ENCODE peak calls at places on chromosome 9, in seven cellular contexts. X is IMR-90, B is GM12878, T is HepG2, I is K562, Y is endothelial cell of umbilical vein, G is H1. H is an unnamed sample.

GRCh38 chr9:6973089-6973488 is 215.3 kb downstream of the KDM4C start:
- DNase-seq in B (no peak), Y (no peak), T (no peak), G (no peak), I (no peak), X (no peak), H (no peak)

GRCh38 chr9:99998266-99998665 is 91.8 kb downstream of the STX17 start:
- DNase-seq in Y (no peak), T (no peak), X (no peak), I (no peak), B (no peak), G (peak; percentile 49), H (no peak)

GRCh38 chr9:99269429-99269828 is 47.3 kb downstream of the SEC61B start:
- DNase-seq in Y (peak; percentile 74), T (no peak), B (no peak), X (peak; percentile 85), G (no peak), I (no peak), H (no peak)

GRCh38 chr9:94922098-94922607 is 195.7 kb downstream of the AOPEP start:
- DNase-seq in T (peak; percentile 91), Y (peak; percentile 78), X (peak; percentile 98), I (no peak), G (no peak), B (no peak), H (no peak)

GRCh38 chr9:93052791-93053540 is 5.5 kb upstream of the SUSD3 start:
- DNase-seq in I (no peak), X (no peak), Y (no peak), B (no peak), T (no peak), G (peak; percentile 61), H (no peak)

GRCh38 chr9:6214451-6214850 is 1.2 kb upstream of the IL33 start:
- DNase-seq in X (peak; percentile 17), B (no peak), Y (no peak), G (no peak), T (no peak), I (no peak), H (no peak)

GRCh38 chr9:16726718-16727451 is 143.6 kb downstream of the BNC2 start:
- DNase-seq in I (no peak), Y (peak; percentile 84), B (no peak), G (peak; percentile 86), T (no peak), X (peak; percentile 83), H (no peak)

GRCh38 chr9:71819115-71819739 is 50.9 kb upstream of the CEMIP2 start:
- DNase-seq in X (peak; percentile 39), Y (peak; percentile 35), T (peak; percentile 16), B (no peak), G (no peak), I (peak; percentile 19), H (peak; percentile 10)

GRCh38 chr9:134178781-134179551 is 14.6 kb upstream of the RNU6ATAC start:
- DNase-seq in T (no peak), I (no peak), G (no peak), B (no peak), X (no peak), Y (peak; percentile 35), H (no peak)

GRCh38 chr9:93577045-93577939 is 908 bp downstream of the PHF2 start:
- DNase-seq in I (peak; percentile 69), Y (peak; percentile 24), X (no peak), B (no peak), G (no peak), T (no peak), H (no peak)

GRCh38 chr9:109109962-109110325 is 9.8 kb downstream of the TMEM245 start:
- DNase-seq in G (no peak), X (no peak), T (peak; percentile 60), B (no peak), I (no peak), Y (peak; percentile 36), H (no peak)

GRCh38 chr9:127976498-127976897 is 4.3 kb downstream of the EEIG1 start:
- DNase-seq in T (no peak), B (no peak), I (no peak), G (no peak), Y (no peak), X (no peak), H (no peak)
- TF ChIP-seq POLR2A in T (no peak), B (no peak), I (no peak), G (no peak), Y (no peak), X (no peak), H (no peak)

GRCh38 chr9:85897853-85898252 is 43.1 kb upstream of the NAA35 start:
- DNase-seq in G (no peak), X (no peak), B (no peak), Y (no peak), I (no peak), T (no peak), H (no peak)

GRCh38 chr9:85895685-85896084 is 45.3 kb upstream of the NAA35 start:
- DNase-seq in X (no peak), B (no peak), T (no peak), Y (no peak), I (no peak), G (no peak), H (no peak)

GRCh38 chr9:85899388-85899787 is 41.6 kb upstream of the NAA35 start:
- DNase-seq in G (no peak), Y (no peak), I (no peak), T (no peak), B (no peak), X (no peak), H (no peak)

GRCh38 chr9:85898288-85898802 is 42.6 kb upstream of the NAA35 start:
- DNase-seq in T (no peak), X (no peak), I (no peak), Y (no peak), B (no peak), G (no peak), H (no peak)

DNA sequence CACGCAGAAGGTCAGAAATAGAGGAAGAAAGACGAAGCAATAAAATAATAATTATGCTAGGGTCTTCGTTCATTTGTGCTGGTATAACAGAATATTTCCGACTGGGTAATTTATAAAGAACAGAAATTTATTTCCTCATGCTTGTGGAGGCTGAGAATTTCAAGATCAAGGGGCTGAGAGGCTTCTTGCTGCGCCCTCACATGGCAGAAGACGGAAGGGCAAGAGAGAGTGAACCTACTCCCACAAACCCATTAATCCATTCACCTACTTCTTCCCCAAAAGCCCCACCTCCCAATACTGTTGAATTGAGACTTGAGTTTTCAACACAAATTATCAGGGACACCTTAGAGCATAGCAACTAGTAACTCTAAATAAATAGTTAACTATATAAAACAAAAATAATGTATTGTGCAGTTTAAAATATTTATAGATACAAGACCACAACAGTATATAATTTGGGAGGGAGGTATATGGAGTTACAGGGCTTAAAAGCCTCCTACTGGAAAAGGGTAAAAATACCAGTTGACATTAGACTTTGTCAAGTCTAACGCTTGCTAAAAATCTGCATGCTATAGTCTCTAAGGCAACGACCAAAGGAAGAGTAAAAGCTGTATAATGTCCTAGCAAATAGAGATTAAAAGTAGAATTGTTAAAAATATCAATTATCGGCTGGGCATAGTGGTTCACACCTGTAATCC is 40.3 kb upstream of the NAA35 start:
- DNase-seq in B (no peak), X (peak; percentile 36), G (peak; percentile 90), I (peak; percentile 13), T (no peak), Y (peak; percentile 54), H (peak; percentile 37)
- H2AFZ ChIP-seq in B (no peak overlapping the region), X (no peak overlapping the region), G (no peak overlapping the region), I (no peak overlapping the region), T (no peak overlapping the region), Y (no peak overlapping the region), H (peak overlapping the region; percentile 80)

GRCh38 chr9:18989097-18989496 is 43.9 kb downstream of the SAXO1 start:
- DNase-seq in T (no peak), I (no peak), X (no peak), G (no peak), Y (no peak), B (no peak), H (no peak)

GRCh38 chr9:18982246-18982589 is 50.8 kb downstream of the SAXO1 start:
- DNase-seq in I (no peak), Y (no peak), G (no peak), T (no peak), X (no peak), B (no peak), H (no peak)

GRCh38 chr9:18981471-18982245 is 51.4 kb downstream of the SAXO1 start:
- DNase-seq in B (no peak), I (no peak), T (no peak), X (no peak), Y (no peak), G (no peak), H (no peak)

GRCh38 chr9:18985996-18986395 is 47.0 kb downstream of the SAXO1 start:
- DNase-seq in T (no peak), X (no peak), G (no peak), Y (no peak), I (no peak), B (no peak), H (no peak)

DNA sequence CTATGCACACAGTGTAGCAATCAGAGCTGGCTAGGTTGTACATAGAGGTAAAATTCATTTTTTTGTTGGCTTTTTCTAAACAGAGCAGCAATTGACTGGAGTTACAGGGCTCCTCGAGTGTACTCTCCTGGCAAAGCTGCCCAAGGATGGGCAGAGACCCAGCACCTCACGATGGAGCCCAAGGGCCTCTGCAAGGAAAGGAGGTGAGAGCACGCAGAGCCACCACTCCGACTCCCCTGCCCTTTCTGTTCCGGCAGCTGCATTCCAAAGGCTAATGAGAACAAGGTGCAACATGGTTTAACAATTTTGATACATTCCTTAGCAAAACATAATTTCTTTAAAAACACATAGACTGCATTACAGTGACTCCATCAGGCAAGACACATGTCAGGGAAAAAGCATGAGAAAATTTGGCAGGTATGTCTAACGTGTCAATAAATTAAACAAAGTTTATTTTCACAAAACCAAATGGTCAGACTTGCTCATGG is 47.5 kb downstream of the SAXO1 start:
- DNase-seq in X (no peak), T (no peak), Y (no peak), B (no peak), I (no peak), G (no peak), H (no peak)
- TF ChIP-seq POLR2A in X (no peak), T (no peak), Y (no peak), B (no peak), I (no peak), G (no peak), H (no peak)

DNA sequence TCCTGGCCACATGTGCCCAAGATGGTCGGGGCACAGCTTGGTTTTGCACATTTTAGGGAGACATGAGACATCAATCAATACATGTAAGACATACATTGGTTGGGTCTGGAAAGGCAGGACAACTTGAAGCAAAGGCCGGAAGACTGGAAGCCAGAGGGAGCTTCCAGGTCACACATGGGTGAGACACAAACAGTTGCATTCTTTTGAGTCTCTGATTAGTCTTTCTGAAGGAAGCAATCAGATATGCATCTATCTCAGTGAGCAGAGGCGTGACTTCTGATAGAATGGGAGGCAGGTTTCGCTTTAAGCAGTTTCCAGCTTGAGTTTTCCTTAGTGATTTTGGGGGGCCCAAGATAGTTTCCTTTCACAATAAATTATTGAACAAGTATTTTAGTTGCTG is 172.5 kb downstream of the RASEF start:
- DNase-seq in X (no peak), Y (no peak), I (no peak), T (no peak), B (no peak), G (no peak), H (no peak)
- H2AFZ ChIP-seq in X (no peak overlapping the region), Y (no peak overlapping the region), I (no peak overlapping the region), T (no peak overlapping the region), B (no peak overlapping the region), G (no peak overlapping the region), H (no peak overlapping the region)

H was measured in HCT116.